ENCODE peak calls at places on chromosomes 12 and 14, in eight cellular contexts. G is caudate nucleus; M is left ventricle myocardium inferior; W is OCI-LY7; A is CD8-positive, alpha-beta T cell; E is A673; H is ovary; O is mesendoderm. C is an unnamed sample.

GRCh38 chr14:74478996-74479635 is 14.0 kb downstream of the NPC2 start:
- DNase-seq in O (peak; percentile 75), H (no peak), A (no peak), G (no peak), M (no peak), E (peak; percentile 21), W (peak; percentile 11), C (peak; percentile 20)

GRCh38 chr12:2259368-2259767 is 206.6 kb downstream of the CACNA1C start:
- DNase-seq in O (no peak), G (no peak), E (peak; percentile 58), A (no peak), M (no peak), W (peak; percentile 60), H (no peak), C (no peak)

GRCh38 chr14:61215222-61216010 is 65.7 kb downstream of the TMEM30B start:
- DNase-seq in G (no peak), O (no peak), H (no peak), W (no peak), A (no peak), M (no peak), E (no peak), C (no peak)

GRCh38 chr12:69583203-69583602 is 2.1 kb upstream of the CCT2 start:
- DNase-seq in W (peak; percentile 24), G (no peak), M (no peak), H (no peak), A (no peak), O (peak; percentile 84), E (peak; percentile 56), C (peak; percentile 10)

GRCh38 chr12:81078469-81079196 is 754 bp downstream of the ACSS3 start:
- DNase-seq in O (peak; percentile 77), H (peak; percentile 47), W (no peak), M (no peak), A (no peak), E (peak; percentile 83), G (no peak), C (no peak)

GRCh38 chr12:114954626-114955025 is 270.7 kb upstream of the TBX3 start:
- DNase-seq in M (no peak), G (no peak), W (no peak), E (no peak), H (no peak), O (no peak), A (no peak), C (peak; percentile 5)

GRCh38 chr12:96578526-96579125 is 89.2 kb downstream of the CFAP54 start:
- DNase-seq in A (no peak), M (no peak), H (no peak), E (peak; percentile 75), O (peak; percentile 69), G (no peak), W (peak; percentile 73), C (peak; percentile 37)

GRCh38 chr12:26255893-26256645 is 60.7 kb downstream of the SSPN start:
- DNase-seq in E (no peak), A (no peak), H (no peak), O (no peak), M (no peak), W (no peak), G (no peak), C (no peak)

GRCh38 chr12:120230974-120231315 is 30.0 kb upstream of the RPLP0 start:
- DNase-seq in O (no peak), E (no peak), H (no peak), W (no peak), G (no peak), A (no peak), M (no peak), C (no peak)

GRCh38 chr12:6069452-6070093 is 54.9 kb downstream of the VWF start:
- DNase-seq in W (no peak), E (no peak), O (no peak), M (no peak), H (no peak), G (no peak), A (no peak), C (peak; percentile 20)

GRCh38 chr12:79673334-79673733 is 17.4 kb downstream of the PAWR start:
- DNase-seq in A (no peak), H (no peak), O (peak; percentile 50), W (no peak), E (no peak), M (no peak), G (no peak), C (no peak)
- H3K27ac ChIP-seq in A (no peak overlapping the region), H (no peak overlapping the region), O (no peak overlapping the region), W (no peak overlapping the region), E (no peak overlapping the region), M (no peak overlapping the region), G (no peak overlapping the region), C (no peak overlapping the region)

DNA sequence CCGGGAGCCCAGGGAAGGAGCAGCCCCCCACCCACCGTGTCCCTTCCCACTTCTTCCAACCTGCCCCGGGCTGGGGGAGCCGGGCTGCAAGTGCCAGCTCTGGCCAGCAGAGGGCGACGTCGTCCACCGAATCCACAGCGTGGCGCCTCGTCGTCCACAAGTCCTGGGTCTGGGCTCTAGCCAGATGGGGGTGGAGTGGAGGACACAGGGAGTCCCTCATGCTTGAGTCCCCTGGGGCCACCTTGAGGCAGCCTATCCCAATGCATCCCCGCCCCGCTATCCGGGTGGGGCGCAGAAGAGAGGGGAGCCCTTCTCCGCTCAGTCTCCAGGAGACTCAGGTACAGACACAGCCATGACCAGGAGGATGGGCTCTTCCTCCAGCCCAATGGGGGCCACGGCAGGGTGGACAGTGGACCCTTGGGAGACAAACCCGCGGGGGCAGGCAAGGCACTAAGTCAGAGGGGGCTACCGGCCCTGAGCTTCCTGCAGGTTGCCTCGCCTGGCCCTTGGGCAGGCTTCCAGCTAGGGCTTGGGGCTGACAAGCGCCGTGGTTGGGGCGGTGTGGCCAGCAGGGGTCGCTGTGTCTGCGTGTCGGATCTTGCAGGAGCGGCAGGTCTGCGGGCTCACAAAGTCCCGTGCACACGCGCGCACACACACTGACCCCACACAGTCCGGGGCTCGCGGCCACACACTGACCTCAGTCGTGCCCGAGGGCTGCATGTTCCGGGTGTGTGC is 5.5 kb downstream of the AQP5 start:
- DNase-seq in A (peak; percentile 87), W (peak; percentile 86), M (peak; percentile 89), E (peak; percentile 94), G (peak; percentile 91), H (peak; percentile 88), O (peak; percentile 88), C (peak; percentile 80)
- H3K27ac ChIP-seq in A (no peak overlapping the region), W (no peak overlapping the region), M (no peak overlapping the region), E (no peak overlapping the region), G (peak overlapping the region; percentile 82), H (no peak overlapping the region), O (no peak overlapping the region), C (no peak overlapping the region)

GRCh38 chr12:131860472-131861260 is 32.5 kb downstream of the MMP17 start:
- DNase-seq in M (peak; percentile 41), E (peak; percentile 70), A (no peak), O (peak; percentile 78), W (no peak), G (no peak), H (no peak), C (peak; percentile 9)
- H3K27ac ChIP-seq in M (peak overlapping the region; percentile 27), E (peak overlapping the region; percentile 17), A (no peak overlapping the region), O (peak overlapping the region; percentile 74), W (no peak overlapping the region), G (no peak overlapping the region), H (no peak overlapping the region), C (no peak overlapping the region)

GRCh38 chr12:71164166-71164876 is 6.5 kb upstream of the TSPAN8 start:
- DNase-seq in W (no peak), H (no peak), A (no peak), G (no peak), O (no peak), E (no peak), M (no peak), C (no peak)

GRCh38 chr12:71166280-71166679 is 8.5 kb upstream of the TSPAN8 start:
- DNase-seq in O (no peak), M (no peak), G (no peak), E (no peak), A (no peak), W (no peak), H (no peak), C (no peak)

GRCh38 chr12:71162832-71163711 is 5.3 kb upstream of the TSPAN8 start:
- DNase-seq in O (peak; percentile 12), E (no peak), A (no peak), M (no peak), W (no peak), H (no peak), G (no peak), C (peak; percentile 90)

GRCh38 chr12:71166869-71167268 is 9.1 kb upstream of the TSPAN8 start:
- DNase-seq in E (no peak), W (no peak), O (no peak), M (no peak), H (no peak), A (no peak), G (no peak), C (no peak)

GRCh38 chr12:71164877-71165197 is 7.0 kb upstream of the TSPAN8 start:
- DNase-seq in H (no peak), G (no peak), W (no peak), E (no peak), M (no peak), O (no peak), A (no peak), C (peak; percentile 98)
- H3K27ac ChIP-seq in H (no peak overlapping the region), G (no peak overlapping the region), W (no peak overlapping the region), E (no peak overlapping the region), M (no peak overlapping the region), O (no peak overlapping the region), A (no peak overlapping the region), C (peak overlapping the region; percentile 94)

DNA sequence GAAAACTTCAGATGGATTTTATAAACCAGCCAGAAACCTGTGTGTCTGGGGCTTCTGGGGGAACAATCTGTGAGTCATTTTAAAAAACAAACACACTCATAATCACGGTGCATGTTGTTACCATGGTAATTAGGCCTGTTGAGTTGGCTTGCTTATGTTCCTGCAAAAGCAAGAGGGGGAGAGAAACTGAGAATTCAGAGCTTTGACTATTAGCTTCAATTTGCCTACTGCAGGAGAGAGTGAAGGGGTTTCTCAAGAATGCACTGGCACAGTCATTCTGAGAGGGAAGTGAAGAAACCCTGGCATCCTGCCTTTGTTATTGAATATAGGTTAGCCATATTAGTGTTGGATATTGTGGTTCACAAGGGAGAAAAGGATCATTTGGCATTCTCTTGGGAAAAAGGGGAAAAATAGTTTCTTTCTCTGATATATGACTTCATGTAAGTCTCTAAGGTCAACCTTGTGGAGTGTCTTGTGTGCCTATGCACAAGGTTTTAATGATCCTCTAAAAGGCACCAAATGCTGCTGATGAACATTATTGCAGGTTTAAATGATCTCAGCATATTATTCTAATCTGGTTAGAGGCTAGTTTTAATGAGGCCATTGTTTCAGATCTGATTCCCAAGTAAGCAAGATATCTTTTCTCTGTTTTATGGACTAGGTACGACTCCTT is 12.9 kb downstream of the GNG2 start:
- DNase-seq in H (no peak), M (no peak), G (no peak), W (peak; percentile 13), E (peak; percentile 28), A (no peak), O (peak; percentile 10), C (no peak)
- H3K27ac ChIP-seq in H (no peak overlapping the region), M (no peak overlapping the region), G (no peak overlapping the region), W (no peak overlapping the region), E (no peak overlapping the region), A (no peak overlapping the region), O (no peak overlapping the region), C (peak overlapping the region; percentile 75)

C was measured in small intestine.